ENCODE peak calls at places on chromosomes 7 and 10, in ten cellular contexts. Z is CD4-positive, alpha-beta memory T cell; O is IMR-90; H is PC-9; B is OCI-LY7; F is AG04450; K is CD8-positive, alpha-beta T cell; S is SK-N-SH; I is SJSA1; Q is endodermal cell. J is an unnamed sample.
A peak's percentile ranks its signal among the peaks of the same experiment; 100 is the strongest.

GRCh38 chr10:15321431-15322321 is 49.4 kb downstream of the FAM171A1 start:
- DNase-seq in H (no peak), F (no peak), S (peak; percentile 45), O (peak; percentile 48), B (no peak), I (no peak), Z (no peak), Q (no peak), K (no peak), J (no peak)

GRCh38 chr10:13712799-13713581 is 126.2 kb downstream of the PRPF18 start:
- DNase-seq in K (peak; percentile 2), O (peak; percentile 99), I (peak; percentile 89), B (peak; percentile 21), F (peak; percentile 93), Z (no peak), S (no peak), Q (peak; percentile 66), H (peak; percentile 40), J (no peak)

GRCh38 chr10:132641966-132642731 is 104.6 kb downstream of the INPP5A start:
- DNase-seq in K (no peak), Q (peak; percentile 36), F (no peak), Z (no peak), B (no peak), O (no peak), H (no peak), S (no peak), I (no peak), J (no peak)

GRCh38 chr7:123259759-123260158 is 60.0 kb upstream of the SLC13A1 start:
- DNase-seq in K (no peak), I (no peak), Z (no peak), Q (no peak), B (no peak), H (no peak), S (no peak), O (no peak), F (no peak), J (no peak)

GRCh38 chr10:16646474-16647059 is 124.9 kb upstream of the C1QL3 start:
- DNase-seq in S (no peak), H (no peak), O (no peak), B (no peak), Q (no peak), F (no peak), K (no peak), Z (no peak), I (no peak), J (no peak)

GRCh38 chr7:66246549-66247171 is 41.5 kb downstream of the TPST1 start:
- DNase-seq in K (no peak), I (no peak), Z (no peak), S (no peak), Q (no peak), H (no peak), O (no peak), F (no peak), B (no peak), J (no peak)

GRCh38 chr10:117546630-117547300 is 4.2 kb downstream of the EMX2 start:
- DNase-seq in H (no peak), F (no peak), Z (no peak), Q (peak; percentile 63), S (no peak), O (no peak), B (no peak), K (no peak), I (no peak), J (no peak)

GRCh38 chr10:65550761-65551160 is 1375.1 kb upstream of the LRRTM3 start:
- DNase-seq in S (no peak), K (no peak), I (no peak), B (no peak), Z (no peak), F (no peak), Q (no peak), H (no peak), O (no peak), J (no peak)

GRCh38 chr7:129499915-129500463 is 2.3 kb upstream of the SMKR1 start:
- DNase-seq in H (no peak), S (no peak), Q (no peak), O (no peak), F (no peak), Z (no peak), B (peak; percentile 19), K (no peak), I (no peak), J (no peak)

GRCh38 chr7:44044315-44045225 is at the start of gene DBNL:
- DNase-seq in Q (peak; percentile 98), H (peak; percentile 97), S (peak; percentile 99), O (peak; percentile 78), F (peak; percentile 32), K (peak; percentile 90), B (peak; percentile 89), I (peak; percentile 95), Z (peak; percentile 91), J (peak; percentile 78)

GRCh38 chr7:158237672-158238335 is 349.8 kb downstream of the PTPRN2 start:
- DNase-seq in Q (no peak), I (no peak), F (no peak), B (no peak), Z (no peak), K (no peak), H (no peak), S (no peak), O (no peak), J (no peak)

GRCh38 chr7:114481995-114482394 is 67.4 kb downstream of the FOXP2 start:
- DNase-seq in H (no peak), K (no peak), Q (no peak), B (no peak), I (no peak), F (peak; percentile 16), S (no peak), Z (no peak), O (peak; percentile 69), J (no peak)

GRCh38 chr10:103241262-103242011 is 4.2 kb upstream of the RPEL1 start:
- DNase-seq in O (peak; percentile 50), Z (no peak), Q (peak; percentile 73), K (no peak), S (no peak), I (no peak), H (peak; percentile 84), B (no peak), F (no peak), J (no peak)

GRCh38 chr7:112080441-112080840 is 125.8 kb downstream of the DOCK4 start:
- DNase-seq in K (no peak), F (peak; percentile 67), I (no peak), O (peak; percentile 96), Q (no peak), Z (no peak), S (no peak), H (peak; percentile 35), B (peak; percentile 18), J (no peak)

GRCh38 chr10:35789996-35790395 is 147.9 kb upstream of the FZD8 start:
- DNase-seq in Z (no peak), Q (no peak), S (no peak), F (no peak), K (no peak), H (no peak), B (no peak), O (peak; percentile 74), I (no peak), J (no peak)

GRCh38 chr7:16348251-16348650 is 73.1 kb downstream of the CRPPA start:
- DNase-seq in Z (no peak), K (no peak), O (no peak), F (no peak), H (no peak), B (no peak), Q (no peak), S (no peak), I (no peak), J (no peak)

DNA sequence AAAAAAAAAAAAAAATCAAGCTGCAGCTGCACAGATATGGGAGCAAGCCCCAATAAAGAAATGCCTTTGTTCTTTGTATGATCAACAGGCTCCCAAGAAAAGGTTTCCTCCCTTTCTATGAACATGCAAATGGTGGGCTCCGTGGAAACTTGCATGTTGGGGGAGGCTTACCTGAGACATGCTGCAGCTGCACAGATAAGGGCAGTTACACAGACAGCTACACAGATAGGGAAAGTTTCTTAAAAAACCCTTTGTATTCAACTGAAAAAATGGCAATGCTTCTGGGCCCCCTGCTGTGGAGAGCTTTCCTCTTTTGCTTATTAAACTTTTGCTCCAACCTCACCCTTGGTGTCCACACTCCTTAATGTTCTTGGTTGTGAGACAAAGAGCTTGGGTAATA is 29.8 kb upstream of the ZNF746 start:
- DNase-seq in Z (no peak), K (no peak), B (no peak), H (no peak), O (no peak), Q (no peak), I (no peak), S (no peak), F (no peak), J (no peak)
- H3K9me3 ChIP-seq in Z (peaks cover 6% of the 10 kb centered on the region), K (peaks cover 22% of the 10 kb centered on the region), B (peaks cover 20% of the 10 kb centered on the region), H (peaks cover 35% of the 10 kb centered on the region), O (peaks cover 29% of the 10 kb centered on the region), Q (peaks cover 54% of the 10 kb centered on the region), I (peaks cover 21% of the 10 kb centered on the region), S (peaks cover 12% of the 10 kb centered on the region), F (peaks cover 33% of the 10 kb centered on the region), J (peaks cover 9% of the 10 kb centered on the region)

GRCh38 chr10:49052069-49052468 is 63.3 kb downstream of the VSTM4 start:
- DNase-seq in H (no peak), O (no peak), S (no peak), Z (no peak), B (no peak), Q (no peak), K (no peak), F (no peak), I (no peak), J (no peak)
- H3K9me3 ChIP-seq in H (no peaks in the 10 kb centered on the region), O (no peaks in the 10 kb centered on the region), S (no peaks in the 10 kb centered on the region), Z (no peaks in the 10 kb centered on the region), B (no peaks in the 10 kb centered on the region), Q (no peaks in the 10 kb centered on the region), K (no peaks in the 10 kb centered on the region), F (no peaks in the 10 kb centered on the region), I (no peaks in the 10 kb centered on the region), J (no peaks in the 10 kb centered on the region)

DNA sequence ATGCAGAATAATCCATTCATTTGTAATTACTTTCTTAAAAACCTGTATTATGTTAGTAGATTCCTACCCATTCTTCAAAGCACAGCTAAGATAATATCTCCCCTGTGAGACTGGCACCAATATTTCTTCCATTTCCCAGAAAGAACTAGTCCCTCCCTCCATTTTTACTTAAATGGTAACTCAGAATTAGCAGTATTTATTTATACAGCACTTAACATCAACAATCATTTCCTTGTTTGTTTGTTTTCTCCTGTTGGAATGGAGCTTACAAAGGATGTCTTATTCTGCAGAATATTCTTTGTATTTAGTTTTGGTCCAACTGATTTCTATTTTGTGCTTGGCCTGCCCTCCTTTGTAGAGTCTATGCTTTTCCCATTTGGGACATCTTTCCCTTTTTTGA is 32.1 kb upstream of the PTPN12 start:
- DNase-seq in Z (no peak), O (no peak), H (no peak), K (no peak), S (no peak), Q (no peak), B (no peak), I (no peak), F (no peak), J (no peak)
- H3K9me3 ChIP-seq in Z (no peaks in the 10 kb centered on the region), O (no peaks in the 10 kb centered on the region), H (no peaks in the 10 kb centered on the region), K (no peaks in the 10 kb centered on the region), S (no peaks in the 10 kb centered on the region), Q (no peaks in the 10 kb centered on the region), B (no peaks in the 10 kb centered on the region), I (no peaks in the 10 kb centered on the region), F (no peaks in the 10 kb centered on the region), J (no peaks in the 10 kb centered on the region)

DNA sequence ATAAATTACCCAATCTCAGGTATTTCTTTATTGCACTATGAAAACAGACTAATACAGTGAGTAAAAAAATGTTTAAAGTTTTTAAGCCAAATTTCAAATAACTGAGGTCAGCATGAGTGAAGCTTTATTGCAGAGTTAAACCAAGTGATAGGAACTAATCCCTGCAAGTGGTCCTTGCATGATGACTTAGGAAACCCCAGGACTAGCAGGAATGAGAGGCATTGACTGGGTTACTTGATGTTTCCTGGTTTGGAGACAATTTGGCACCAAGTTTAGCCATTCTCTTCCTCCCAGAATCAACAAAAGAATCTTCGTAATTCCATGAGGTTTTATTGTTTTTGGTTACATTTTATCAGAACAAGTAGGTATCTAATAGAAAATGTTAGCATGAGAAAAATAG is 194.2 kb downstream of the BICC1 start:
- DNase-seq in Z (no peak), H (no peak), Q (no peak), K (no peak), F (no peak), B (no peak), O (no peak), I (no peak), S (no peak), J (no peak)
- H3K9me3 ChIP-seq in Z (no peaks in the 10 kb centered on the region), H (peaks cover 6% of the 10 kb centered on the region), Q (no peaks in the 10 kb centered on the region), K (no peaks in the 10 kb centered on the region), F (no peaks in the 10 kb centered on the region), B (no peaks in the 10 kb centered on the region), O (no peaks in the 10 kb centered on the region), I (no peaks in the 10 kb centered on the region), S (no peaks in the 10 kb centered on the region), J (no peaks in the 10 kb centered on the region)

J was measured in T-helper 17 cell.